ENCODE peak calls at places on chromosomes 13 and 19, in seven cellular contexts. N is nucleus accumbens, Y is AG10803, X is astrocyte of the spinal cord, P is anterior cingulate cortex, J is neural crest cell, H is GM23338. Z is an unnamed sample.

GRCh38 chr13:70714993-70715392 is 606.7 kb upstream of the KLHL1 start:
- DNase-seq in N (no peak), Y (no peak), X (no peak), P (no peak), J (no peak), H (peak), Z (no peak)

GRCh38 chr19:40805258-40805868 is 6.4 kb downstream of the EGLN2 start:
- DNase-seq in N (no peak), Y (no peak), X (no peak), P (no peak), J (no peak), H (no peak), Z (no peak)

GRCh38 chr19:4613258-4613751 is 26.0 kb upstream of the TNFAIP8L1 start:
- DNase-seq in N (no peak), Y (no peak), X (no peak), P (no peak), J (no peak), H (no peak), Z (no peak)

GRCh38 chr19:5321851-5322681 is 18.5 kb downstream of the PTPRS start:
- DNase-seq in N (no peak), Y (no peak), X (no peak), P (no peak), J (no peak), H (peak), Z (no peak)

GRCh38 chr13:104460553-104460952 is 1394.3 kb upstream of the SLC10A2 start:
- DNase-seq in N (no peak), Y (no peak), X (peak), P (no peak), J (no peak), H (no peak), Z (no peak)

GRCh38 chr19:18590273-18591272 is 2.0 kb downstream of the REX1BD start:
- DNase-seq in N (peak), Y (peak), X (peak), P (peak), J (peak), H (peak), Z (peak)

GRCh38 chr13:101202590-101202989 is 213.7 kb downstream of the NALCN start:
- DNase-seq in N (no peak), Y (no peak), X (no peak), P (no peak), J (no peak), H (peak), Z (no peak)

GRCh38 chr19:4730740-4731171 is 7.1 kb upstream of the DPP9 start:
- DNase-seq in N (no peak), Y (no peak), X (no peak), P (no peak), J (peak), H (peak), Z (no peak)

GRCh38 chr13:100394005-100394695 is 194.4 kb downstream of the GGACT start:
- DNase-seq in N (no peak), Y (peak), X (peak), P (no peak), J (no peak), H (no peak), Z (peak)

GRCh38 chr13:20431687-20432384 is 93.8 kb downstream of the CRYL1 start:
- DNase-seq in N (no peak), Y (no peak), X (no peak), P (no peak), J (no peak), H (no peak), Z (no peak)

GRCh38 chr13:30734434-30734833 is 909 bp upstream of the ALOX5AP start:
- DNase-seq in N (no peak), Y (peak), X (peak), P (no peak), J (no peak), H (no peak), Z (no peak)

GRCh38 chr13:33270906-33271538 is 14.5 kb downstream of the STARD13 start:
- DNase-seq in N (no peak), Y (no peak), X (no peak), P (no peak), J (no peak), H (no peak), Z (peak)

GRCh38 chr19:56110515-56111448 is 10.3 kb downstream of the ZNF787 start:
- DNase-seq in N (no peak), Y (no peak), X (peak), P (no peak), J (no peak), H (no peak), Z (peak)

GRCh38 chr13:77876176-77876575 is 42.5 kb downstream of the EDNRB start:
- DNase-seq in N (no peak), Y (peak), X (no peak), P (no peak), J (no peak), H (no peak), Z (peak)

GRCh38 chr19:56294557-56294956 is 20.1 kb downstream of the ZSCAN5A start:
- DNase-seq in N (no peak), Y (no peak), X (peak), P (no peak), J (no peak), H (no peak), Z (no peak)

Z was measured in fibroblast of villous mesenchyme.